ENCODE peak calls at places on chromosomes 6 and 20, in six cellular contexts. Z, F, J, V, W and P are unnamed samples.

GRCh38 chr6:13049666-13050254 is 278.6 kb downstream of the TBC1D7 start:
- DNase-seq in V (no peak), W (no peak), J (no peak), Z (no peak), F (no peak), P (no peak)

GRCh38 chr6:139443226-139444112 is 69.0 kb upstream of the CITED2 start:
- DNase-seq in F (no peak), V (no peak), J (no peak), W (peak; percentile 18), Z (no peak), P (no peak)

GRCh38 chr6:135731116-135731515 is 120.4 kb upstream of the PDE7B start:
- DNase-seq in Z (no peak), F (no peak), V (no peak), W (no peak), J (no peak), P (no peak)

GRCh38 chr6:149843051-149843633 is 21.0 kb downstream of the LRP11 start:
- DNase-seq in F (no peak), V (no peak), Z (no peak), J (no peak), W (no peak), P (no peak)

GRCh38 chr20:50312682-50313187 is 122.1 kb downstream of the CEBPB start:
- DNase-seq in F (no peak), Z (no peak), J (peak; percentile 64), W (peak; percentile 63), V (no peak), P (peak; percentile 64)

GRCh38 chr6:51892339-51892738 is 195.1 kb downstream of the PKHD1 start:
- DNase-seq in Z (no peak), W (no peak), J (no peak), F (no peak), V (no peak), P (no peak)

GRCh38 chr20:61459705-61460104 is 207.6 kb downstream of the CDH4 start:
- DNase-seq in F (no peak), Z (no peak), W (no peak), V (no peak), J (no peak), P (no peak)

GRCh38 chr6:158188591-158188990 is 20.4 kb downstream of the GTF2H5 start:
- DNase-seq in F (no peak), J (no peak), Z (no peak), W (no peak), V (no peak), P (no peak)

GRCh38 chr6:69693749-69694148 is 103.1 kb downstream of the LMBRD1 start:
- DNase-seq in J (no peak), Z (no peak), W (peak; percentile 55), V (no peak), F (no peak), P (peak; percentile 52)